ENCODE peak calls at places on chromosomes 12 and 14, in six cellular contexts. One of them, this sample, is unnamed.
A peak's percentile ranks its signal among the peaks of the same experiment; 100 is the strongest.

GRCh38 chr14:103562135-103562384 is 397 bp downstream of the BAG5 start:
- DNase-seq in stomach: no peak
- DNase-seq in spleen: no peak
- DNase-seq in SK-N-SH: no peak
- DNase-seq in transverse colon: peak; percentile 35
- DNase-seq in breast epithelium: no peak
- DNase-seq in this sample: no peak

GRCh38 chr12:65965358-65965757 is 141.1 kb downstream of the HMGA2 start:
- DNase-seq in SK-N-SH: no peak
- DNase-seq in breast epithelium: no peak
- DNase-seq in transverse colon: no peak
- DNase-seq in stomach: no peak
- DNase-seq in spleen: no peak
- DNase-seq in this sample: no peak

GRCh38 chr14:20655851-20656250 is 14.4 kb upstream of the OR6S1 start:
- DNase-seq in SK-N-SH: no peak
- DNase-seq in transverse colon: no peak
- DNase-seq in spleen: no peak
- DNase-seq in stomach: no peak
- DNase-seq in breast epithelium: no peak
- DNase-seq in this sample: no peak

GRCh38 chr12:29681370-29681769 is 102.4 kb downstream of the TMTC1 start:
- DNase-seq in transverse colon: no peak
- DNase-seq in stomach: no peak
- DNase-seq in breast epithelium: no peak
- DNase-seq in spleen: no peak
- DNase-seq in SK-N-SH: no peak
- DNase-seq in this sample: no peak

GRCh38 chr14:26846388-26846787 is 248.6 kb upstream of the NOVA1 start:
- DNase-seq in transverse colon: no peak
- DNase-seq in SK-N-SH: no peak
- DNase-seq in stomach: no peak
- DNase-seq in breast epithelium: no peak
- DNase-seq in spleen: no peak
- DNase-seq in this sample: no peak

GRCh38 chr12:91065377-91065776 is 7.6 kb upstream of the KERA start:
- DNase-seq in transverse colon: no peak
- DNase-seq in SK-N-SH: no peak
- DNase-seq in stomach: no peak
- DNase-seq in breast epithelium: no peak
- DNase-seq in spleen: no peak
- DNase-seq in this sample: no peak

GRCh38 chr14:100406505-100407131 is 83.5 kb downstream of the SLC25A47 start:
- DNase-seq in stomach: peak; percentile 46
- DNase-seq in breast epithelium: peak; percentile 29
- DNase-seq in spleen: peak; percentile 83
- DNase-seq in SK-N-SH: no peak
- DNase-seq in transverse colon: peak; percentile 79
- DNase-seq in this sample: no peak

GRCh38 chr14:92437729-92438280 is 75.8 kb upstream of the RIN3 start:
- DNase-seq in breast epithelium: no peak
- DNase-seq in stomach: no peak
- DNase-seq in transverse colon: no peak
- DNase-seq in spleen: no peak
- DNase-seq in SK-N-SH: no peak
- DNase-seq in this sample: no peak

GRCh38 chr12:93167841-93168492 is 209.8 kb upstream of the NUDT4 start:
- DNase-seq in stomach: no peak
- DNase-seq in transverse colon: peak; percentile 42
- DNase-seq in breast epithelium: no peak
- DNase-seq in SK-N-SH: no peak
- DNase-seq in spleen: no peak
- DNase-seq in this sample: no peak

GRCh38 chr14:70901218-70901772 is 6.0 kb upstream of the PCNX1 start:
- DNase-seq in breast epithelium: peak; percentile 60
- DNase-seq in SK-N-SH: no peak
- DNase-seq in stomach: no peak
- DNase-seq in transverse colon: no peak
- DNase-seq in spleen: no peak
- DNase-seq in this sample: no peak

GRCh38 chr14:61470261-61470953 is 149.0 kb downstream of the PRKCH start:
- DNase-seq in transverse colon: no peak
- DNase-seq in stomach: no peak
- DNase-seq in SK-N-SH: peak; percentile 41
- DNase-seq in spleen: no peak
- DNase-seq in breast epithelium: no peak
- DNase-seq in this sample: no peak

GRCh38 chr12:68854078-68854468 is 46.1 kb downstream of the MDM2 start:
- DNase-seq in breast epithelium: no peak
- DNase-seq in transverse colon: no peak
- DNase-seq in spleen: no peak
- DNase-seq in SK-N-SH: no peak
- DNase-seq in stomach: no peak
- DNase-seq in this sample: no peak

GRCh38 chr12:75270157-75270556 is 60.0 kb downstream of the CAPS2 start:
- DNase-seq in spleen: no peak
- DNase-seq in SK-N-SH: no peak
- DNase-seq in breast epithelium: no peak
- DNase-seq in transverse colon: no peak
- DNase-seq in stomach: no peak
- DNase-seq in this sample: no peak

GRCh38 chr12:121467638-121468403 is 67.9 kb downstream of the RNF34 start:
- DNase-seq in SK-N-SH: no peak
- DNase-seq in transverse colon: peak; percentile 38
- DNase-seq in spleen: no peak
- DNase-seq in stomach: no peak
- DNase-seq in breast epithelium: peak; percentile 27
- DNase-seq in this sample: peak; percentile 81

GRCh38 chr14:31927348-31927826 is 149.7 kb upstream of the ARHGAP5 start:
- DNase-seq in stomach: no peak
- DNase-seq in spleen: no peak
- DNase-seq in transverse colon: no peak
- DNase-seq in SK-N-SH: no peak
- DNase-seq in breast epithelium: no peak
- DNase-seq in this sample: no peak

GRCh38 chr12:56236985-56237384 is 7.1 kb downstream of the SLC39A5 start:
- DNase-seq in breast epithelium: no peak
- DNase-seq in spleen: no peak
- DNase-seq in transverse colon: no peak
- DNase-seq in SK-N-SH: no peak
- DNase-seq in stomach: no peak
- DNase-seq in this sample: no peak
- H3K27ac ChIP-seq in breast epithelium: no peak overlapping the region
- H3K27ac ChIP-seq in spleen: no peak overlapping the region
- H3K27ac ChIP-seq in transverse colon: no peak overlapping the region
- H3K27ac ChIP-seq in SK-N-SH: no peak overlapping the region
- H3K27ac ChIP-seq in stomach: no peak overlapping the region
- H3K27ac ChIP-seq in this sample: no peak overlapping the region

GRCh38 chr12:113089839-113090238 is 33.3 kb downstream of the DTX1 start:
- DNase-seq in stomach: no peak
- DNase-seq in breast epithelium: no peak
- DNase-seq in transverse colon: no peak
- DNase-seq in spleen: no peak
- DNase-seq in SK-N-SH: no peak
- DNase-seq in this sample: no peak

GRCh38 chr12:113090740-113091139 is 34.2 kb downstream of the DTX1 start:
- DNase-seq in stomach: no peak
- DNase-seq in SK-N-SH: no peak
- DNase-seq in breast epithelium: no peak
- DNase-seq in transverse colon: no peak
- DNase-seq in spleen: peak; percentile 83
- DNase-seq in this sample: no peak

GRCh38 chr12:113092478-113093408 is 36.2 kb downstream of the DTX1 start:
- DNase-seq in spleen: peak; percentile 90
- DNase-seq in SK-N-SH: no peak
- DNase-seq in breast epithelium: no peak
- DNase-seq in transverse colon: peak; percentile 73
- DNase-seq in stomach: peak; percentile 68
- DNase-seq in this sample: no peak

GRCh38 chr12:113093409-113094101 is 37.0 kb downstream of the DTX1 start:
- DNase-seq in transverse colon: no peak
- DNase-seq in stomach: no peak
- DNase-seq in breast epithelium: no peak
- DNase-seq in spleen: no peak
- DNase-seq in SK-N-SH: no peak
- DNase-seq in this sample: no peak

DNA sequence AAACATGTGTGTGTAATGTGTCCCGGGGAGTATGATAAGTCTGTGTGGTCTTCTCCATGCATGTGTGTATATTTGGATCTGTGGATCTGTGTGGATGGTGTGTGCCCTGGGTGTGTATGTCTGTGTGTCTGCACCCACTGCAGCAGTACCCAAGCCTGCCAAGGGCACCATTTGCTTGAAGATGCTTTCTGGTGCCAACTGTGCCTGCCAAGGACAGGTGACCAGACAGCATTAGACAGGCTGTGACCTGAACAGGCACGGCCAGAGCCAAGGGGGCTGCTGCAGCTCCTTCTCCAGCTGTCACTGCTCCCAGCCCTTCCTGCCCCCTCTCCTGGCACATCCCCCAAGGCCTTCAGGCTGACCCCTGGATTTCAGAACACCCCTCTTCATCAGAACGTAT is 35.0 kb downstream of the DTX1 start:
- DNase-seq in spleen: no peak
- DNase-seq in SK-N-SH: no peak
- DNase-seq in breast epithelium: no peak
- DNase-seq in stomach: no peak
- DNase-seq in transverse colon: no peak
- DNase-seq in this sample: no peak
- H3K4me1 ChIP-seq in spleen: peaks cover 37% of the 10 kb centered on the region
- H3K4me1 ChIP-seq in SK-N-SH: no peaks in the 10 kb centered on the region
- H3K4me1 ChIP-seq in breast epithelium: no peaks in the 10 kb centered on the region
- H3K4me1 ChIP-seq in stomach: no peaks in the 10 kb centered on the region
- H3K4me1 ChIP-seq in transverse colon: no peaks in the 10 kb centered on the region
- H3K4me1 ChIP-seq in this sample: peaks cover 16% of the 10 kb centered on the region

GRCh38 chr12:45713108-45713507 is 16.4 kb upstream of the ARID2 start:
- DNase-seq in breast epithelium: no peak
- DNase-seq in spleen: no peak
- DNase-seq in stomach: no peak
- DNase-seq in transverse colon: no peak
- DNase-seq in SK-N-SH: no peak
- DNase-seq in this sample: no peak

GRCh38 chr12:45721374-45721773 is 8.1 kb upstream of the ARID2 start:
- DNase-seq in breast epithelium: no peak
- DNase-seq in stomach: no peak
- DNase-seq in spleen: no peak
- DNase-seq in SK-N-SH: no peak
- DNase-seq in transverse colon: no peak
- DNase-seq in this sample: no peak

GRCh38 chr12:45720069-45720468 is 9.4 kb upstream of the ARID2 start:
- DNase-seq in transverse colon: no peak
- DNase-seq in SK-N-SH: no peak
- DNase-seq in breast epithelium: no peak
- DNase-seq in stomach: no peak
- DNase-seq in spleen: no peak
- DNase-seq in this sample: no peak

GRCh38 chr12:45721954-45722353 is 7.6 kb upstream of the ARID2 start:
- DNase-seq in stomach: no peak
- DNase-seq in transverse colon: no peak
- DNase-seq in spleen: no peak
- DNase-seq in breast epithelium: no peak
- DNase-seq in SK-N-SH: no peak
- DNase-seq in this sample: no peak

DNA sequence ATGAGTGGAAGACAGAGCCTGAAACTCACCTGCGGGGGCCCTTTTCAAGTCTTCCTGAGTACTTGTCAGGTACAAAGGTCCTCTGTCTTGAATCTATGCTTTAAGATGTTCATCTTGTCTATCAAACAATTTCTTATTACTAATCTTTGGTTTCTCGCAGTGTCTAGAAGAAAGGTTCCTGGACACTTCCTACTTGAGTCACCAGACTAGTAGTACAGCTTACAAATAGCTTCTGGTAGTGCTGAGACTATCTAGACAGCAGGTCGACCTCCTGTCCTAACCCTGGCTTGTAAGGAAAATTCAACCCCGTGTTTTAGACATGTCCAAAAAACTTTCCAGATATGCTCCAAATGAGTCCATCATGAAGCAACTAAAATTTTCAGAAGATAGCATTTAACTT is 11.2 kb upstream of the ARID2 start:
- DNase-seq in transverse colon: no peak
- DNase-seq in spleen: no peak
- DNase-seq in stomach: no peak
- DNase-seq in breast epithelium: no peak
- DNase-seq in SK-N-SH: no peak
- DNase-seq in this sample: no peak
- TF ChIP-seq POLR2AphosphoS5 in transverse colon: no peak
- TF ChIP-seq POLR2AphosphoS5 in spleen: no peak
- TF ChIP-seq POLR2AphosphoS5 in stomach: no peak
- TF ChIP-seq POLR2AphosphoS5 in breast epithelium: no peak
- TF ChIP-seq POLR2AphosphoS5 in SK-N-SH: no peak
- TF ChIP-seq POLR2AphosphoS5 in this sample: no peak

GRCh38 chr14:32940711-32941667 is 2.3 kb downstream of the NPAS3 start:
- DNase-seq in stomach: no peak
- DNase-seq in breast epithelium: no peak
- DNase-seq in transverse colon: no peak
- DNase-seq in spleen: no peak
- DNase-seq in SK-N-SH: no peak
- DNase-seq in this sample: no peak

GRCh38 chr14:32941668-32942065 is 3.0 kb downstream of the NPAS3 start:
- DNase-seq in breast epithelium: no peak
- DNase-seq in transverse colon: no peak
- DNase-seq in SK-N-SH: no peak
- DNase-seq in spleen: no peak
- DNase-seq in stomach: no peak
- DNase-seq in this sample: no peak

GRCh38 chr14:32940066-32940651 is 1.5 kb downstream of the NPAS3 start:
- DNase-seq in spleen: no peak
- DNase-seq in stomach: no peak
- DNase-seq in SK-N-SH: no peak
- DNase-seq in transverse colon: no peak
- DNase-seq in breast epithelium: no peak
- DNase-seq in this sample: no peak

GRCh38 chr14:32938719-32939253 is at the start of gene NPAS3:
- DNase-seq in SK-N-SH: peak; percentile 71
- DNase-seq in spleen: no peak
- DNase-seq in stomach: no peak
- DNase-seq in breast epithelium: no peak
- DNase-seq in transverse colon: no peak
- DNase-seq in this sample: no peak

DNA sequence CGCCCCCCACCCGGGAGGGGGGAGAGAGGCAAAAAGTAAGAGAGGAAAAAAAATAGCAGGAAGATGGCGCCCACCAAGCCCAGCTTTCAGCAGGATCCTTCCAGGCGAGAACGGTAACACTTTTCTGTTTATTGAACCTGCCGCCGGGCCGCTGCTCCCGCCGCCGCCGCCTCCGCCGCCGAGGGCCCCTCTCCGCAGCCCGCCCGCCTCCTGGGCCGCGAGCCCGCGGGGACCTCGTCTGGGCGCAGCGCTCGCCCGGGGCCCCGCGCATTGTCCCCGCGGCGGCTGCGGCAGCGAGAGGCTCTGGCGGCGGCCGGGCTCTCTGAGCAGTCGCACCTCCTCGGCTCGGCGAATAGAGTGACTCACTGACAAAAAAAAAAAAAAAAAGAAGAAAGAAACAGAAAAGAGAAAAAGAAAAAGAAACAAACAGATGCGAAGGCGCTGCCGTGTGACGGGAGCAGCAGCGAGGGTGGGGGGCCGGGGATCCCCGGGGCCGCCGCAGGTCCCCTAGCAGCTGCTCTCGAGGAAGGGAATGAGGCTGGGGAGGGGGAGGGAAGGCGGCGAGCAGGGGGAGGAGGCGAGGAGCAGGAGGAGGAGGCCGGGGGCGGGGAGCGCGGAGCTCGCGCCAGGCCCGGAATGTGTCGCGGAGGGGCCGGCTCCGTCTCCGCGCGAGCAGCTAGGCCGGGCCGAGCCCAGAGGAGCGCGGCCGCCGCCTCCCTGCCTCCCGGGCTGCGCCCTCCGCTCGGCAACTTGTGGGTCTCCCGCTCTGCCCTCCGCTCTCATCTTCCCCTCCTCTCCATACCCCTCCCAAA is 781 bp downstream of the NPAS3 start:
- DNase-seq in breast epithelium: peak; percentile 79
- DNase-seq in SK-N-SH: peak; percentile 78
- DNase-seq in transverse colon: peak; percentile 70
- DNase-seq in spleen: peak; percentile 83
- DNase-seq in stomach: peak; percentile 68
- DNase-seq in this sample: peak; percentile 83
- H3K27ac ChIP-seq in breast epithelium: peak overlapping the region; percentile 88
- H3K27ac ChIP-seq in SK-N-SH: peak overlapping the region; percentile 43
- H3K27ac ChIP-seq in transverse colon: peak overlapping the region; percentile 85
- H3K27ac ChIP-seq in spleen: peak overlapping the region; percentile 62
- H3K27ac ChIP-seq in stomach: peak overlapping the region; percentile 84
- H3K27ac ChIP-seq in this sample: peak overlapping the region; percentile 87

This sample was measured in suprapubic skin.